ENCODE peak calls at places on chromosome 10, in five cellular contexts. G is amygdala, B is activated T-cell treated with anti-CD3 and anti-CD28 coated beads for 24 hours, Y is anterior cingulate cortex, Z is NCI-H1092. J is an unnamed sample.

GRCh38 chr10:60377955-60378354 is 11.7 kb downstream of the ANK3 start:
- DNase-seq in G (no peak), B (no peak), Y (no peak), Z (no peak), J (no peak)

GRCh38 chr10:112969131-112969530 is 19.1 kb downstream of the TCF7L2 start:
- DNase-seq in G (no peak), B (no peak), Y (no peak), Z (no peak), J (no peak)

GRCh38 chr10:79994556-79994955 is 45.7 kb upstream of the SFTPD start:
- DNase-seq in G (no peak), B (no peak), Y (no peak), Z (no peak), J (no peak)

GRCh38 chr10:50576995-50577394 is 46.8 kb downstream of the SGMS1 start:
- DNase-seq in G (no peak), B (no peak), Y (no peak), Z (no peak), J (no peak)

GRCh38 chr10:99667108-99667751 is 7.9 kb downstream of the ENTPD7 start:
- DNase-seq in G (no peak), B (no peak), Y (no peak), Z (no peak), J (no peak)

GRCh38 chr10:113562108-113562507 is 9.3 kb downstream of the HABP2 start:
- DNase-seq in G (no peak), B (no peak), Y (no peak), Z (no peak), J (no peak)

GRCh38 chr10:100890696-100891271 is 22.0 kb upstream of the SLF2 start:
- DNase-seq in G (no peak), B (no peak), Y (no peak), Z (no peak), J (no peak)

GRCh38 chr10:34522542-34522941 is 292.6 kb downstream of the PARD3 start:
- DNase-seq in G (no peak), B (no peak), Y (no peak), Z (no peak), J (no peak)

GRCh38 chr10:86163522-86164215 is 202.9 kb downstream of the GRID1 start:
- DNase-seq in G (no peak), B (no peak), Y (no peak), Z (no peak), J (no peak)

GRCh38 chr10:124882313-124882712 is 59.6 kb upstream of the ZRANB1 start:
- DNase-seq in G (no peak), B (no peak), Y (no peak), Z (no peak), J (no peak)

GRCh38 chr10:117362313-117362712 is 12.9 kb downstream of the PDZD8 start:
- DNase-seq in G (no peak), B (no peak), Y (no peak), Z (no peak), J (no peak)

GRCh38 chr10:13338337-13339128 is 9.6 kb downstream of the SEPHS1 start:
- DNase-seq in G (no peak), B (no peak), Y (no peak), Z (no peak), J (no peak)

GRCh38 chr10:97851341-97852001 is 1.8 kb downstream of the GOLGA7B start:
- DNase-seq in G (peak), B (no peak), Y (peak), Z (no peak), J (no peak)

GRCh38 chr10:86976362-86977056 is 8.2 kb downstream of the ADIRF start:
- DNase-seq in G (no peak), B (no peak), Y (no peak), Z (no peak), J (no peak)

GRCh38 chr10:30433286-30433778 is 652 bp upstream of the MAP3K8 start:
- DNase-seq in G (no peak), B (no peak), Y (no peak), Z (no peak), J (peak)

GRCh38 chr10:103768345-103768744 is 87.0 kb downstream of the SH3PXD2A start:
- DNase-seq in G (no peak), B (no peak), Y (no peak), Z (no peak), J (no peak)

GRCh38 chr10:133272301-133272963 is 4.2 kb downstream of the ADAM8 start:
- DNase-seq in G (no peak), B (no peak), Y (no peak), Z (no peak), J (no peak)

GRCh38 chr10:132865236-132865635 is 77.1 kb downstream of the CFAP46 start:
- DNase-seq in G (no peak), B (no peak), Y (no peak), Z (no peak), J (no peak)

GRCh38 chr10:123891147-123892011 is at the start of gene CPXM2:
- DNase-seq in G (no peak), B (no peak), Y (no peak), Z (no peak), J (no peak)

GRCh38 chr10:18665815-18666558 is 6.8 kb downstream of the ARL5B start:
- DNase-seq in G (no peak), B (no peak), Y (no peak), Z (no peak), J (no peak)

GRCh38 chr10:133012573-133013359 is 70.4 kb upstream of the CFAP46 start:
- DNase-seq in G (no peak), B (no peak), Y (no peak), Z (no peak), J (no peak)

GRCh38 chr10:32161586-32161985 is 105.4 kb upstream of the KIF5B start:
- DNase-seq in G (no peak), B (no peak), Y (peak), Z (no peak), J (no peak)

GRCh38 chr10:58755688-58756087 is 243.0 kb downstream of the BICC1 start:
- DNase-seq in G (no peak), B (no peak), Y (no peak), Z (no peak), J (no peak)

GRCh38 chr10:47321521-47322195 is 596 bp upstream of the GDF2 start:
- DNase-seq in G (no peak), B (no peak), Y (no peak), Z (no peak), J (no peak)

GRCh38 chr10:110067960-110068770 is 60.4 kb downstream of the ADD3 start:
- DNase-seq in G (no peak), B (peak), Y (no peak), Z (no peak), J (no peak)

GRCh38 chr10:48550071-48550691 is 54.7 kb downstream of the ARHGAP22 start:
- DNase-seq in G (no peak), B (no peak), Y (no peak), Z (no peak), J (no peak)

GRCh38 chr10:104614245-104614831 is 26.8 kb upstream of the SORCS3 start:
- DNase-seq in G (no peak), B (peak), Y (no peak), Z (no peak), J (no peak)

J was measured in DMS79.